ENCODE peak calls at places on chromosome 3, in four cellular contexts. V is IMR-90, E is tibial nerve, F is H4. R is an unnamed sample.

GRCh38 chr3:30282052-30282708 is 324.2 kb upstream of the TGFBR2 start:
- DNase-seq in E (no peak), F (peak; percentile 31), V (peak; percentile 93), R (peak; percentile 34)

GRCh38 chr3:9951126-9951525 is 1.1 kb downstream of the PRRT3 start:
- DNase-seq in V (no peak), F (no peak), E (no peak), R (no peak)

GRCh38 chr3:114221165-114221880 is 16.1 kb downstream of the ZNF80 start:
- DNase-seq in E (no peak), V (no peak), F (no peak), R (no peak)

GRCh38 chr3:171556133-171556532 is 95.9 kb upstream of the TNIK start:
- DNase-seq in F (no peak), V (no peak), E (no peak), R (no peak)

GRCh38 chr3:4060608-4061007 is 242.6 kb upstream of the SETMAR start:
- DNase-seq in V (no peak), F (no peak), E (no peak), R (no peak)

GRCh38 chr3:53150247-53151085 is 10.5 kb upstream of the PRKCD start:
- DNase-seq in F (no peak), E (no peak), V (peak; percentile 47), R (no peak)

GRCh38 chr3:126914226-126914625 is 68.7 kb upstream of the PLXNA1 start:
- DNase-seq in V (no peak), F (no peak), E (no peak), R (no peak)

GRCh38 chr3:119794971-119795612 is 13.2 kb downstream of the NR1I2 start:
- DNase-seq in V (no peak), E (no peak), F (peak; percentile 39), R (no peak)